ENCODE peak calls at places on chromosomes 7 and 10, in nine cellular contexts. E is naive thymus-derived CD4-positive, alpha-beta T cell; Z is HT1080; Y is neural crest cell; L is NCI-H1092; H is stimulated activated CD4-positive, alpha-beta T cell treated with anti-CD3 and anti-CD28 coated beads, Interleukin-12 subunit alpha, Interleukin-12 subunit beta, amount 100 ng/mL, for 48 hours; C is GM19239; J is Daoy; N is anterior cingulate cortex. X is an unnamed sample.

GRCh38 chr10:91756286-91756685 is 41.9 kb upstream of the TNKS2 start:
- DNase-seq in H (no peak), Y (no peak), Z (peak; percentile 54), N (no peak), C (no peak), J (no peak), E (no peak), L (no peak), X (no peak)

GRCh38 chr10:122748496-122748895 is 48.9 kb upstream of the C10orf120 start:
- DNase-seq in C (no peak), J (no peak), Z (no peak), E (no peak), N (no peak), Y (no peak), H (no peak), L (no peak), X (no peak)

GRCh38 chr7:117123311-117123926 is 170.1 kb downstream of the ST7 start:
- DNase-seq in E (no peak), H (no peak), J (no peak), C (no peak), Z (no peak), N (no peak), Y (no peak), L (no peak), X (no peak)

GRCh38 chr10:7301039-7301768 is 109.6 kb downstream of the SFMBT2 start:
- DNase-seq in L (no peak), H (no peak), N (no peak), Z (no peak), Y (no peak), J (no peak), E (no peak), C (no peak), X (no peak)

GRCh38 chr10:91137822-91138221 is 82.6 kb upstream of the PCGF5 start:
- DNase-seq in E (no peak), J (peak; percentile 9), C (no peak), Y (no peak), Z (no peak), H (no peak), L (no peak), N (no peak), X (no peak)

GRCh38 chr10:128263891-128264688 is 137.9 kb upstream of the MKI67 start:
- DNase-seq in Y (peak; percentile 80), Z (peak; percentile 36), C (no peak), N (peak; percentile 34), L (peak; percentile 11), H (peak; percentile 31), J (peak; percentile 56), E (peak; percentile 9), X (peak; percentile 21)

GRCh38 chr7:30382607-30383006 is 96.0 kb downstream of the NOD1 start:
- DNase-seq in Y (no peak), J (no peak), N (no peak), H (no peak), C (no peak), Z (no peak), L (no peak), E (no peak), X (no peak)

GRCh38 chr10:69321865-69322264 is 43.6 kb downstream of the HK1 start:
- DNase-seq in J (no peak), N (no peak), H (no peak), E (no peak), C (no peak), L (no peak), Y (no peak), Z (no peak), X (no peak)

GRCh38 chr7:137020351-137020750 is 151.9 kb downstream of the CHRM2 start:
- DNase-seq in Y (no peak), E (no peak), C (no peak), H (no peak), Z (no peak), L (peak; percentile 75), J (peak; percentile 4), N (no peak), X (no peak)

GRCh38 chr10:1138529-1138928 is 82.3 kb downstream of the WDR37 start:
- DNase-seq in E (no peak), L (no peak), C (no peak), Y (no peak), Z (no peak), H (no peak), N (no peak), J (no peak), X (no peak)

GRCh38 chr7:99835189-99835588 is 7.4 kb downstream of the CYP3A43 start:
- DNase-seq in Y (no peak), J (no peak), H (no peak), C (no peak), N (no peak), E (no peak), Z (no peak), L (no peak), X (no peak)

GRCh38 chr7:157897686-157898085 is 560.9 kb downstream of the DNAJB6 start:
- DNase-seq in C (no peak), L (peak; percentile 31), J (no peak), Y (no peak), Z (no peak), E (no peak), N (no peak), H (no peak), X (no peak)

GRCh38 chr7:70456729-70457128 is 675.2 kb upstream of the GALNT17 start:
- DNase-seq in Y (no peak), Z (no peak), E (peak; percentile 7), H (no peak), L (no peak), N (no peak), J (no peak), C (no peak), X (no peak)

GRCh38 chr7:50674896-50675835 is 107.5 kb downstream of the GRB10 start:
- DNase-seq in N (no peak), Y (no peak), L (no peak), J (no peak), H (no peak), Z (no peak), C (no peak), E (no peak), X (no peak)

GRCh38 chr10:49633327-49634045 is 19.6 kb downstream of the CHAT start:
- DNase-seq in L (peak; percentile 23), N (no peak), J (no peak), Y (no peak), Z (no peak), C (no peak), H (no peak), E (no peak), X (no peak)

X was measured in HL-60.